ENCODE peak calls at places on chromosomes 7 and 10, in eight cellular contexts. R is uterus; O is heart left ventricle; Q is psoas muscle; U is vagina; Z is colonic mucosa; C is CD8-positive, alpha-beta T cell; N is mammary epithelial cell. Y is an unnamed sample. For H3K4me1 and H3K36me3, the result is how much of the 10 kb centered on the place peaks cover.

GRCh38 chr10:13857465-13857864 is 270.7 kb downstream of the PRPF18 start:
- DNase-seq in R (no peak), O (no peak), Q (no peak), U (no peak), Z (no peak), C (no peak), N (no peak), Y (no peak)

GRCh38 chr10:83934062-83934461 is 205.2 kb upstream of the GHITM start:
- DNase-seq in R (no peak), O (no peak), Q (no peak), U (no peak), Z (no peak), C (no peak), N (no peak), Y (no peak)

GRCh38 chr10:14673189-14673947 is 101.3 kb downstream of the FAM107B start:
- DNase-seq in R (no peak), O (no peak), Q (no peak), U (no peak), Z (no peak), C (no peak), N (no peak), Y (no peak)

GRCh38 chr7:1669486-1669951 is 558 bp upstream of the ELFN1 start:
- DNase-seq in R (peak), O (no peak), Q (peak), U (no peak), Z (no peak), C (no peak), N (no peak), Y (peak)

GRCh38 chr7:157309990-157310668 is 26.7 kb upstream of the DNAJB6 start:
- DNase-seq in R (no peak), O (no peak), Q (no peak), U (no peak), Z (no peak), C (no peak), N (peak), Y (no peak)

GRCh38 chr7:149565096-149565382 is 67.4 kb upstream of the ZNF746 start:
- DNase-seq in R (no peak), O (no peak), Q (no peak), U (no peak), Z (no peak), C (no peak), N (no peak), Y (no peak)

GRCh38 chr7:41207141-41207540 is 495.7 kb downstream of the INHBA start:
- DNase-seq in R (no peak), O (no peak), Q (no peak), U (no peak), Z (no peak), C (no peak), N (no peak), Y (no peak)

GRCh38 chr10:110459600-110459999 is 38.1 kb upstream of the DUSP5 start:
- DNase-seq in R (no peak), O (no peak), Q (no peak), U (no peak), Z (no peak), C (peak), N (no peak), Y (no peak)

GRCh38 chr7:37074370-37074769 is 350.1 kb upstream of the AOAH start:
- DNase-seq in R (no peak), O (no peak), Q (no peak), U (no peak), Z (no peak), C (no peak), N (no peak), Y (no peak)

GRCh38 chr7:103637080-103637479 is 191.1 kb upstream of the SLC26A5 start:
- DNase-seq in R (no peak), O (no peak), Q (no peak), U (no peak), Z (no peak), C (no peak), N (peak), Y (no peak)

GRCh38 chr10:23114228-23114850 is 19.0 kb downstream of the MSRB2 start:
- DNase-seq in R (no peak), O (no peak), Q (no peak), U (no peak), Z (no peak), C (no peak), N (no peak), Y (no peak)

GRCh38 chr10:78752251-78752650 is 316.5 kb upstream of the ZMIZ1 start:
- DNase-seq in R (no peak), O (no peak), Q (no peak), U (no peak), Z (no peak), C (no peak), N (no peak), Y (no peak)

GRCh38 chr7:79529214-79529895 is 75.9 kb upstream of the MAGI2 start:
- DNase-seq in R (no peak), O (no peak), Q (no peak), U (no peak), Z (no peak), C (no peak), N (no peak), Y (no peak)

GRCh38 chr7:106417273-106417902 is 132.6 kb upstream of the NAMPT start:
- DNase-seq in R (no peak), O (no peak), Q (no peak), U (no peak), Z (no peak), C (no peak), N (peak), Y (no peak)

GRCh38 chr10:79314761-79315601 is 32.3 kb upstream of the PPIF start:
- DNase-seq in R (peak), O (peak), Q (peak), U (no peak), Z (peak), C (no peak), N (no peak), Y (no peak)

GRCh38 chr7:46814516-46815250 is 767.2 kb downstream of the TNS3 start:
- DNase-seq in R (no peak), O (no peak), Q (no peak), U (no peak), Z (no peak), C (no peak), N (no peak), Y (no peak)

GRCh38 chr7:33421384-33421783 is 292.0 kb downstream of the BBS9 start:
- DNase-seq in R (no peak), O (no peak), Q (no peak), U (no peak), Z (no peak), C (no peak), N (no peak), Y (no peak)

GRCh38 chr10:110420401-110421193 is 77.1 kb upstream of the DUSP5 start:
- DNase-seq in R (no peak), O (peak), Q (no peak), U (no peak), Z (peak), C (no peak), N (peak), Y (peak)

GRCh38 chr10:4807803-4808507 is 18.1 kb upstream of the AKR1E2 start:
- DNase-seq in R (no peak), O (no peak), Q (no peak), U (no peak), Z (no peak), C (no peak), N (peak), Y (no peak)

GRCh38 chr7:99374121-99375064 is at the start of gene ARPC1B:
- DNase-seq in R (peak), O (peak), Q (peak), U (no peak), Z (peak), C (peak), N (peak), Y (peak)

GRCh38 chr10:47190802-47191450 is 109.1 kb upstream of the GDF10 start:
- DNase-seq in R (no peak), O (no peak), Q (no peak), U (peak), Z (no peak), C (peak), N (no peak), Y (no peak)

GRCh38 chr10:124305984-124306383 is 112.7 kb downstream of the OAT start:
- DNase-seq in R (no peak), O (no peak), Q (no peak), U (no peak), Z (no peak), C (no peak), N (no peak), Y (no peak)

GRCh38 chr7:131544449-131545425 is 11.7 kb downstream of the PODXL start:
- DNase-seq in R (peak), O (no peak), Q (no peak), U (no peak), Z (no peak), C (no peak), N (no peak), Y (no peak)

DNA sequence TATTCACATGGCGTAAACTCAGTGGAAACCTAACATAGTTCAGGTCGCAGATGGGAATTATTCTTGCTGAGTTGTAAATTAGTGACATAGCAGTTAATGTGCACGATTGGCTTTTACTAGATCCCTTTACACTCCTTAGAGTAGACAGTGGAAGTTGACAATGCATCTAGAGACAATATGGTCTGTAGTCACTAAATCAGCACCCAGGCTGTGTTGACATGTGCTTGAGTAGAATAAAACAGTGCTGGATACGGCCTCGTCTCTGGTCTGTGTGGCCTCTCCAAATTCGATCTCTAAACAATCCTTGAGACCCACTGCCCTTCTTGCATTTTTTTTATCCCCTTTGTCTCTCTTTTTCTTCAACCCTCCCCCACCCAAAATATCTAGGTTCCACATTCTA is 615.7 kb downstream of the SORCS1 start:
- DNase-seq in R (no peak), O (no peak), Q (no peak), U (no peak), Z (no peak), C (no peak), N (no peak), Y (no peak)
- TF ChIP-seq CTCF in R (no peak), O (no peak), Q (no peak), U (no peak), Z (no peak), C (no peak), N (no peak), Y (no peak)

GRCh38 chr10:74082319-74082718 is 68.3 kb downstream of the AP3M1 start:
- DNase-seq in R (no peak), O (no peak), Q (no peak), U (no peak), Z (no peak), C (no peak), N (no peak), Y (no peak)
- H3K4me1 ChIP-seq in R (under half), O (under half), Q (under half), U (under half), Z (under half), C (under half), N (under half), Y (under half)

GRCh38 chr7:74516214-74516613 is 62.5 kb downstream of the GTF2IRD1 start:
- DNase-seq in R (no peak), O (no peak), Q (no peak), U (no peak), Z (no peak), C (no peak), N (no peak), Y (no peak)

GRCh38 chr7:74515276-74515675 is 61.6 kb downstream of the GTF2IRD1 start:
- DNase-seq in R (no peak), O (no peak), Q (no peak), U (no peak), Z (no peak), C (no peak), N (no peak), Y (no peak)

GRCh38 chr7:74514131-74514591 is 60.5 kb downstream of the GTF2IRD1 start:
- DNase-seq in R (no peak), O (peak), Q (peak), U (no peak), Z (no peak), C (no peak), N (no peak), Y (no peak)

GRCh38 chr7:74511360-74511759 is 57.7 kb downstream of the GTF2IRD1 start:
- DNase-seq in R (no peak), O (no peak), Q (no peak), U (no peak), Z (no peak), C (no peak), N (no peak), Y (no peak)

DNA sequence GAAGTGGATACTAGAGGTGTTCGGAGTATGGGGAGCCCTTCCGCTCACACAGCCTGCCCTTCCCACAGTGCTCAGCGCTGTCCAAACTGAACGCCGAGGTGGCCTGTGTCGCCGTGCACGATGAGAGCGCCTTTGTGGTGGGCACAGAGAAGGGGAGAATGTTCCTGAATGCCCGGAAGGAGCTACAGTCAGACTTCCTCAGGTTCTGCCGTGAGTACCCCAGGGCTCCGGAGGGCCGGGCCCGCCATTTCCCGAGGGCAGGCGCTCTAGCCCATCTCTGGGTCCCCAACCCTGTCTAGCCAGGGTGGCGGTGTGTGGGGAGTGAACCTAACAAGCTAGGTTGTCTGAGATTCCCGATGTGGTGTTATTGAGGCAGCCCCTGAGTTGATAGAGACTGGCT is 59.1 kb downstream of the GTF2IRD1 start:
- DNase-seq in R (no peak), O (no peak), Q (no peak), U (no peak), Z (no peak), C (no peak), N (no peak), Y (no peak)
- H3K36me3 ChIP-seq in R (under half), O (under half), Q (half or more), U (under half), Z (under half), C (under half), N (under half), Y (under half)

GRCh38 chr10:26790596-26790995 is 70.2 kb downstream of the ABI1 start:
- DNase-seq in R (no peak), O (no peak), Q (no peak), U (no peak), Z (no peak), C (no peak), N (no peak), Y (no peak)
- TF ChIP-seq CTCF in R (no peak), O (no peak), Q (no peak), U (no peak), Z (no peak), C (no peak), N (no peak), Y (no peak)

GRCh38 chr7:82204694-82205093 is 238.9 kb downstream of the CACNA2D1 start:
- DNase-seq in R (no peak), O (peak), Q (peak), U (no peak), Z (no peak), C (no peak), N (peak), Y (peak)

GRCh38 chr7:82211333-82211732 is 232.2 kb downstream of the CACNA2D1 start:
- DNase-seq in R (no peak), O (no peak), Q (peak), U (no peak), Z (no peak), C (no peak), N (no peak), Y (no peak)

GRCh38 chr7:82209200-82209599 is 234.4 kb downstream of the CACNA2D1 start:
- DNase-seq in R (no peak), O (no peak), Q (no peak), U (no peak), Z (no peak), C (no peak), N (no peak), Y (no peak)

DNA sequence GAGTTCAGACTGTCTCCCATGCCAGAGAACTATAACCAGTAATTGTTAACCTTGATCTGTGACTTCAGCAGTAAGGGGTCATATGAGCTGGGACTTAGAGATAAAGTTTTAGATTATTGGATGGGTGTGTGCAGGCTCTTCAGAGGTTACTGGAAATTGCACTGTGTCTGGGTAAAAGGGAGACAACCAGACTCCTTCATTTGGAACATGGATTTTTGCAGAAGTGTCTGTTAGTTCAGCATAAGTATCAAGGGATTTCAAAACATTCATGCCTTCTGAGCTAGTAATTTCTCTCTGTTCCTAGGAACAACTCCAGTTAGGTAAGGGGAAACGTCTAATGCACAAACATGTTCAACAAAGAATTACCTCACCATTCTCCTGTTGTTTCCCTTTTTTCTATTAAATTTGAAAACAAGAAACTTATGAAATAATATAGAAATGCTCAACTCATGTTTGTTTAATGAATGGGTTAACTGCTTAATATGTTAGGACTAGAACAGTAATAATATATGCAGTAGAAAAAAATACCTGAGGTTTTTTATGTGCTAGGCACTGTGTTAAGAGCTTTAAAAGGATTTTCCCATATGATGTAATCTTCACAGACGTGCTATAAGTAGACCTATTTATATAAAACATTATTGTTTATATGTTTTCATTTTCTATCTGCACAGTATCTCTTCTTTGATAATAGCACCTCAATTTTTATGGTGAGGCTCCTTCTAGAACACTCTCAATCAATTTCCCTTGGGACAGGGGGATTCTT is 233.0 kb downstream of the CACNA2D1 start:
- DNase-seq in R (no peak), O (no peak), Q (no peak), U (no peak), Z (no peak), C (no peak), N (peak), Y (no peak)
- H3K4me1 ChIP-seq in R (under half), O (under half), Q (under half), U (under half), Z (under half), C (under half), N (under half), Y (under half)

GRCh38 chr7:2915023-2915422 is 70.9 kb upstream of the GNA12 start:
- DNase-seq in R (no peak), O (no peak), Q (no peak), U (no peak), Z (no peak), C (no peak), N (no peak), Y (no peak)

GRCh38 chr7:2909471-2910039 is 65.4 kb upstream of the GNA12 start:
- DNase-seq in R (no peak), O (no peak), Q (no peak), U (no peak), Z (no peak), C (no peak), N (no peak), Y (no peak)

GRCh38 chr7:2911466-2911865 is 67.4 kb upstream of the GNA12 start:
- DNase-seq in R (no peak), O (no peak), Q (no peak), U (no peak), Z (no peak), C (no peak), N (no peak), Y (no peak)

GRCh38 chr7:2913760-2914387 is 69.8 kb upstream of the GNA12 start:
- DNase-seq in R (no peak), O (no peak), Q (no peak), U (no peak), Z (no peak), C (no peak), N (no peak), Y (no peak)

DNA sequence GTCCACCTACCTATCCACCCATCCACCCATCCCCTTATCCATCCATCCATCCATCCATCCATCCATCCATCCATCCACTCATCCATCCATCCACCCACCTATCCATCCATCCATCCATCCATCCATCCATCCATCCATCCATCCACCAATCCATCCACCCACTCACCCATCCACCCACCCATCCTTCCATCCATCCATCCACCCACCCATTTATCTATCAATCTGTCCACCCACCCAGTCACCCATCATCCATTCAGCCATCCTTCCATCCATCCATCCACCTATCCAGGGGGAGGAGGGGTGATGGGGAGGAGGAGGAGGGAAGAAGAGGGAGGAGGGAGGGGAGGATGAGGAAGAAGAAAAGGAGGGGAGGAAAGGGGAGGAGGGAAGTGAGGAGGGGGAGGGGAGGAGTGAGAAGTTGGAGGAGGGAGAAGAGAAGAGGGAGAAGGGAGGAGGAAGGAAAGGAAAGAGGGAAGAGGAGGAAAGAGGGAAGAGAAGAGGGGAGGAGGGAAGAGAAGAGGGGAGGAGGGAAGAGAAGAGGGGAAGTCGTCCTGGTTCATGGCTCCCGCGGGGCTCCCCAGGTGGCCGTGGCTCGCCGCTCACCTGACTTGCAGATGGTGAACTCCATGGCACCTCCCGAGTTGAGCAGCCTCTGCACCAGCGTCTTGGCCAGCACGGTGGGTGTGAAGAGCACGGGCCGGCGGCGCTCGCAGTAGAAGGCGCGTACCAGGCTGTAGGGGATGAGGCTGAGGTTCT is 68.8 kb upstream of the GNA12 start:
- DNase-seq in R (no peak), O (no peak), Q (no peak), U (no peak), Z (no peak), C (no peak), N (no peak), Y (no peak)
- H3K36me3 ChIP-seq in R (under half), O (under half), Q (under half), U (under half), Z (under half), C (half or more), N (under half), Y (under half)

Y was measured in tibial artery.